ENCODE peak calls at places on chromosome 22, in four cellular contexts. U, N, E and P are unnamed samples.

GRCh38 chr22:26892401-26893033 is 235.1 kb downstream of the MIAT start:
- DNase-seq in E (peak; percentile 75), N (peak; percentile 24), U (no peak), P (no peak)

GRCh38 chr22:35349368-35349703 is 31.6 kb upstream of the HMOX1 start:
- DNase-seq in U (no peak), E (no peak), N (no peak), P (no peak)

GRCh38 chr22:36564422-36565151 is 35.6 kb upstream of the EIF3D start:
- DNase-seq in N (no peak), U (no peak), E (no peak), P (no peak)

GRCh38 chr22:46233231-46233630 is 16.9 kb downstream of the CDPF1 start:
- DNase-seq in E (peak; percentile 89), U (no peak), N (no peak), P (no peak)

GRCh38 chr22:25057013-25057881 is 104.7 kb downstream of the KIAA1671 start:
- DNase-seq in N (peak; percentile 56), E (peak; percentile 74), U (no peak), P (peak; percentile 48)

GRCh38 chr22:47213571-47214230 is 451.3 kb downstream of the TBC1D22A start:
- DNase-seq in U (no peak), E (peak; percentile 46), N (peak; percentile 17), P (no peak)

GRCh38 chr22:43750751-43751150 is 61.4 kb downstream of the EFCAB6 start:
- DNase-seq in N (no peak), U (no peak), E (no peak), P (no peak)

GRCh38 chr22:48885271-48885918 is 942.3 kb downstream of the BRD1 start:
- DNase-seq in U (no peak), E (no peak), N (no peak), P (no peak)

GRCh38 chr22:50186789-50187523 is 1.2 kb downstream of the TRABD start:
- DNase-seq in E (no peak), N (no peak), U (no peak), P (no peak)

GRCh38 chr22:45676024-45676423 is 4.4 kb downstream of the ATXN10 start:
- DNase-seq in E (no peak), U (no peak), N (no peak), P (no peak)

GRCh38 chr22:24359452-24360120 is 67.8 kb upstream of the ADORA2A start:
- DNase-seq in U (no peak), N (no peak), E (peak; percentile 10), P (no peak)

GRCh38 chr22:21816787-21817496 is 50.5 kb downstream of the MAPK1 start:
- DNase-seq in N (peak; percentile 61), E (peak; percentile 20), U (peak; percentile 67), P (no peak)

GRCh38 chr22:39478461-39478860 is 21.6 kb downstream of the MGAT3 start:
- DNase-seq in E (peak; percentile 42), N (no peak), U (no peak), P (no peak)

GRCh38 chr22:28628766-28629165 is 50.9 kb downstream of the TTC28 start:
- DNase-seq in U (no peak), N (no peak), E (no peak), P (no peak)
- H3K27ac ChIP-seq in U (no peak overlapping the region), N (peak overlapping the region; percentile 16), E (no peak overlapping the region), P (no peak overlapping the region)

GRCh38 chr22:38412435-38413084 is 42.4 kb downstream of the KCNJ4 start:
- DNase-seq in E (peak; percentile 27), U (no peak), N (no peak), P (peak; percentile 20)
- H3K27ac ChIP-seq in E (no peak overlapping the region), U (no peak overlapping the region), N (peak overlapping the region; percentile 77), P (no peak overlapping the region)

DNA sequence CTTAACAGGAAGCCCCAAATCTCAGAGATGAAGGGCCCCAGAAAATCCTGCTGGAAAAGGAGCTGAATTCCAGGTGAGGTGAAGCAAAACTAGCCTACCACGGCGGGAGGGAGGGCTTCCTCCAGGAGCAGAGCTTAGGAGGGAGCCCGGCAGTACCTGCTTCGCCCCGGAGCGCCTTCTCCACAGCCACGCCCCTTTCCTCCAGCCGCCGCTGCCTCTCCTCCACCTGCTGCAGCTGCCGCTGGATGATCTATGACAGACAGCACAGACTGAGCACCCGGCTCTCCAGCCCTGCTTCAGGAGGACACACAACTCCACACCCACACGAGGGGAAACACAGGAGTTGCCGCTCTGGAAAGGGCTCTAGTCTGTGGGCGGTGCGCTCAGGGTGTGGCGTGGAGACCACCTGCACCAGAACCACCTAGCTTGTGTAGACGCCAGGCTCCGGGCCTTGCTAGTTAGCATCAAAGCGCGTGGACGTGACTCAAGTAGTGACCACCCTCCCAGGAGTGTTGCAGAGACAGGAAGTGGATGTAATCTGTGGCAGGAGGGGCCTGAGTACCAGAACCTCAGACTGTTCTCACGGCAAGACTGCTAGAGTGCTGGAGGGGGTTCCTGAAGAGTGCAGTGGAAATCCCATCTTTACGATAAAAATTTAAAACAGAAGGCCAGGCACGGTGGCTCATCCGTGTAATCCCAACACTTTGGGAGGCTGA is 34.6 kb upstream of the BID start:
- DNase-seq in U (no peak), N (no peak), E (no peak), P (no peak)
- H3K27ac ChIP-seq in U (no peak overlapping the region), N (no peak overlapping the region), E (no peak overlapping the region), P (no peak overlapping the region)

DNA sequence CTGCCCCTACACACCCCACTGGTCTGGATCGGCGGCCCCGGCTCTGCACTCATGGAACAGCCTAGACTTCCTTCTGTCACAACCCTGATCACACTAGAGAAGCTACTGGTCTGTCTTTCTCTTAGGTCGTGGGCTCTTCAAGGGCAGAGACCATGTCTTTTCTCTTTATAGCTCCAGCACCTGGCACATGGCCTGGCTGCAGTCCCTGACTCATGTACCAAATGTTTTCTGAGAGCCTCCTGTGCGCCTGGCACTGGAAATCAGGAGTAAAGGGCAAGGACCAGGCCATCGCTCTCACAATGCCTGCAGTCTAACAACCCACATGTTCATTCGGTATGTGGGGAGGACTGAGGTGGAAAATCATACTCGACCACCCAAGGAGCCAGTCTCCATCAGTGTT is 7.5 kb downstream of the ASCC2 start:
- DNase-seq in N (no peak), U (no peak), E (peak; percentile 86), P (no peak)
- H3K27ac ChIP-seq in N (no peak overlapping the region), U (no peak overlapping the region), E (no peak overlapping the region), P (no peak overlapping the region)

GRCh38 chr22:19448739-19449421 is 1.4 kb upstream of the C22orf39 start:
- DNase-seq in N (no peak), U (no peak), E (no peak), P (no peak)
- H3K27ac ChIP-seq in N (peak overlapping the region; percentile 97), U (no peak overlapping the region), E (no peak overlapping the region), P (no peak overlapping the region)

GRCh38 chr22:32883131-32883530 is 81.6 kb downstream of the TIMP3 start:
- DNase-seq in U (no peak), N (no peak), E (no peak), P (no peak)

GRCh38 chr22:32880906-32881596 is 79.5 kb downstream of the TIMP3 start:
- DNase-seq in U (peak; percentile 30), E (peak; percentile 86), N (no peak), P (no peak)

GRCh38 chr22:32880061-32880460 is 78.6 kb downstream of the TIMP3 start:
- DNase-seq in N (no peak), U (peak; percentile 34), E (no peak), P (no peak)

GRCh38 chr22:32879550-32879949 is 78.0 kb downstream of the TIMP3 start:
- DNase-seq in U (no peak), E (no peak), N (no peak), P (no peak)

GRCh38 chr22:32880531-32880905 is 79.0 kb downstream of the TIMP3 start:
- DNase-seq in N (no peak), U (no peak), E (no peak), P (no peak)
- H3K27ac ChIP-seq in N (no peak overlapping the region), U (no peak overlapping the region), E (no peak overlapping the region), P (no peak overlapping the region)

GRCh38 chr22:42444060-42444904 is 12.1 kb upstream of the NFAM1 start:
- DNase-seq in U (peak; percentile 74), E (peak; percentile 90), N (peak; percentile 67), P (no peak)
- H3K27ac ChIP-seq in U (peak overlapping the region; percentile 57), E (peak overlapping the region; percentile 84), N (peak overlapping the region; percentile 74), P (peak overlapping the region; percentile 90)

GRCh38 chr22:19761022-19761499 is 483 bp downstream of the TBX1 start:
- DNase-seq in N (no peak), E (no peak), U (no peak), P (no peak)

GRCh38 chr22:19761500-19762314 is 1.1 kb downstream of the TBX1 start:
- DNase-seq in E (no peak), U (no peak), N (no peak), P (no peak)

GRCh38 chr22:19759459-19759993 is 1.1 kb upstream of the TBX1 start:
- DNase-seq in U (no peak), N (no peak), E (no peak), P (no peak)

GRCh38 chr22:19759994-19760651 is 455 bp upstream of the TBX1 start:
- DNase-seq in E (no peak), U (no peak), N (no peak), P (no peak)

DNA sequence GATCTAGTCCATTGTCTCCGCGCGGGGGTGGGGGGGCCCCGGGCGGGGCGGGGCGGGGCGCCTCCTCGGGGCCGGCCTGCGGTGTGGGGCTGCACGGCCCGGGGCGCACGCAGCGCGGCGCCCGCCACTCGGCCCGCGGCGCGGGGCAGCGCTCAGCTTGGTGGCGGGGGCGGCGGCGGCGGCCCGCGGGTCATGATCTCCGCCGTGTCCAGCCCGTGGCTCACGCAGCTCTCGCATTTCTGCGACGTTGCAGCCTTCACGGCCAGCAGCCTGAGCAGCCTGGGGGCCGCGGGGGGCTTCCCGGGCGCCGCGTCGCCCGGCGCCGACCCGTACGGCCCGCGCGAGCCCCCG is at the start of gene TBX1:
- DNase-seq in N (no peak), E (no peak), U (no peak), P (no peak)
- H3K27ac ChIP-seq in N (peak within 1 kb of the TSS; percentile 90), E (no peak within 1 kb of the TSS), U (no peak within 1 kb of the TSS), P (no peak within 1 kb of the TSS)